ENCODE peak calls at places on chromosomes 3 and 15, in ten cellular contexts. X is hepatocyte; J is Kasumi-1; I is cerebellum; C is NCI-H1092 treated with DMSO at 0.1 percent for 48 hours; A is activated CD4-positive, CD25-positive, alpha-beta regulatory T cell; D is central memory CD4-positive, alpha-beta T cell; N is heart left ventricle; M is GM13977; H is GM12878. F is an unnamed sample.

GRCh38 chr15:84992157-84992940 is 10.7 kb downstream of the PDE8A start:
- DNase-seq in J (no peak), N (no peak), C (no peak), A (no peak), X (peak; percentile 68), I (no peak), M (no peak), H (no peak), D (no peak), F (no peak)

GRCh38 chr3:127488141-127488672 is 102.3 kb downstream of the TPRA1 start:
- DNase-seq in I (no peak), A (no peak), H (no peak), X (no peak), J (no peak), N (no peak), M (no peak), C (no peak), D (no peak), F (no peak)

GRCh38 chr3:102129774-102130608 is 280.7 kb downstream of the NFKBIZ start:
- DNase-seq in I (no peak), X (peak; percentile 33), J (peak; percentile 33), N (no peak), C (no peak), H (no peak), M (no peak), D (no peak), A (no peak), F (no peak)

GRCh38 chr15:55282284-55282833 is 7.3 kb downstream of the RAB27A start:
- DNase-seq in J (peak; percentile 88), M (no peak), D (no peak), C (no peak), H (no peak), I (no peak), N (no peak), A (no peak), X (no peak), F (no peak)

GRCh38 chr15:90664650-90665287 is 52.4 kb upstream of the BLM start:
- DNase-seq in H (no peak), N (no peak), J (no peak), I (peak; percentile 58), C (no peak), X (no peak), A (no peak), M (no peak), D (no peak), F (no peak)

GRCh38 chr3:58835075-58835474 is 168.5 kb upstream of the FAM3D start:
- DNase-seq in N (no peak), J (no peak), C (no peak), A (no peak), D (no peak), M (no peak), X (no peak), I (no peak), H (no peak), F (no peak)

GRCh38 chr15:32029862-32030781 is at the start of gene CHRNA7:
- DNase-seq in M (peak; percentile 54), A (no peak), X (peak; percentile 88), D (no peak), I (peak; percentile 70), C (peak; percentile 66), N (peak; percentile 71), J (no peak), H (no peak), F (no peak)

GRCh38 chr3:48130321-48130881 is 57.8 kb downstream of the CDC25A start:
- DNase-seq in N (peak; percentile 91), I (no peak), J (no peak), M (no peak), X (peak; percentile 60), D (no peak), A (no peak), H (no peak), C (no peak), F (no peak)

GRCh38 chr3:101928890-101929289 is 79.6 kb downstream of the NFKBIZ start:
- DNase-seq in N (no peak), M (no peak), H (no peak), J (no peak), D (no peak), C (no peak), A (no peak), I (no peak), X (no peak), F (no peak)

GRCh38 chr3:50112462-50112861 is 23.7 kb downstream of the RBM5 start:
- DNase-seq in I (no peak), H (no peak), C (no peak), X (no peak), D (no peak), A (no peak), N (no peak), M (no peak), J (no peak), F (no peak)

GRCh38 chr3:107962946-107963345 is 127.9 kb downstream of the CD47 start:
- DNase-seq in X (peak; percentile 64), D (no peak), N (no peak), I (peak; percentile 66), J (no peak), H (no peak), A (no peak), M (no peak), C (no peak), F (no peak)

GRCh38 chr3:193589129-193589528 is 3.9 kb upstream of the OPA1 start:
- DNase-seq in A (no peak), N (no peak), M (no peak), C (no peak), J (peak; percentile 41), D (no peak), X (no peak), I (no peak), H (no peak), F (no peak)

GRCh38 chr15:52112203-52112750 is 298 bp downstream of the BCL2L10 start:
- DNase-seq in D (peak; percentile 30), X (peak; percentile 46), N (peak; percentile 66), I (peak; percentile 44), J (no peak), A (peak; percentile 14), H (no peak), C (peak; percentile 6), M (peak; percentile 76), F (no peak)

GRCh38 chr3:44066806-44067205 is 174.9 kb upstream of the TOPAZ1 start:
- DNase-seq in C (no peak), H (no peak), D (no peak), N (no peak), I (no peak), J (no peak), X (no peak), M (no peak), A (no peak), F (no peak)

GRCh38 chr15:63501256-63502089 is 2.9 kb upstream of the USP3 start:
- DNase-seq in D (peak; percentile 44), N (peak; percentile 83), H (no peak), I (peak; percentile 42), X (peak; percentile 88), A (no peak), M (no peak), C (peak; percentile 76), J (no peak), F (no peak)

GRCh38 chr3:43748179-43748578 is 57.4 kb downstream of the ABHD5 start:
- DNase-seq in A (no peak), C (no peak), X (no peak), M (no peak), H (no peak), J (no peak), N (no peak), I (no peak), D (no peak), F (no peak)

GRCh38 chr3:24773798-24774197 is 279.1 kb upstream of the THRB start:
- DNase-seq in C (peak; percentile 57), H (no peak), I (peak; percentile 7), M (peak; percentile 22), N (peak; percentile 65), X (peak; percentile 79), J (peak; percentile 84), D (no peak), A (no peak), F (peak; percentile 10)

GRCh38 chr3:66211779-66212178 is 9.0 kb upstream of the SLC25A26 start:
- DNase-seq in J (no peak), N (no peak), I (no peak), M (no peak), C (no peak), A (no peak), D (no peak), H (no peak), X (no peak), F (no peak)

GRCh38 chr3:189563841-189564563 is 67.2 kb upstream of the TP63 start:
- DNase-seq in C (no peak), J (peak; percentile 43), M (peak; percentile 37), D (no peak), N (no peak), H (peak; percentile 82), X (peak; percentile 29), I (no peak), A (no peak), F (peak; percentile 83)

GRCh38 chr3:100871307-100871706 is 121.9 kb downstream of the ABI3BP start:
- DNase-seq in C (no peak), H (no peak), A (no peak), I (no peak), M (no peak), D (no peak), N (no peak), X (no peak), J (no peak), F (no peak)

GRCh38 chr3:108835101-108835500 is 12.5 kb downstream of the TRAT1 start:
- DNase-seq in N (no peak), X (no peak), H (no peak), J (no peak), A (no peak), C (no peak), I (no peak), D (peak; percentile 65), M (no peak), F (no peak)

GRCh38 chr3:140395134-140396075 is 282.5 kb upstream of the TRIM42 start:
- DNase-seq in D (no peak), I (no peak), H (no peak), X (no peak), M (no peak), N (no peak), A (no peak), C (no peak), J (no peak), F (no peak)

GRCh38 chr3:144622845-144623244 is 651.2 kb downstream of the DIPK2A start:
- DNase-seq in A (no peak), X (no peak), N (no peak), M (no peak), D (no peak), C (no peak), H (no peak), I (no peak), J (no peak), F (no peak)

GRCh38 chr3:65854606-65855304 is 184.0 kb downstream of the MAGI1 start:
- DNase-seq in N (no peak), I (peak; percentile 36), J (no peak), D (no peak), C (no peak), M (no peak), X (peak; percentile 37), A (no peak), H (no peak), F (no peak)

GRCh38 chr3:123096701-123097100 is 29.9 kb downstream of the PDIA5 start:
- DNase-seq in J (no peak), C (peak; percentile 41), I (peak; percentile 24), H (no peak), X (peak; percentile 62), N (peak; percentile 83), A (no peak), D (no peak), M (no peak), F (no peak)

GRCh38 chr15:44286814-44287555 is 1.5 kb upstream of the GOLM2 start:
- DNase-seq in N (no peak), I (no peak), A (no peak), M (no peak), D (peak; percentile 16), C (no peak), X (no peak), J (no peak), H (no peak), F (no peak)

GRCh38 chr3:37310666-37311050 is 136.3 kb upstream of the LRRFIP2 start:
- DNase-seq in A (no peak), N (no peak), M (no peak), C (no peak), H (no peak), X (no peak), D (no peak), I (no peak), J (no peak), F (no peak)

GRCh38 chr3:101141135-101141534 is 147.9 kb upstream of the ABI3BP start:
- DNase-seq in M (no peak), N (no peak), I (no peak), X (no peak), J (no peak), D (no peak), A (no peak), H (no peak), C (no peak), F (no peak)